ENCODE peak calls at places on chromosomes 6 and 20, in four cellular contexts. One of them, this sample, is unnamed.

GRCh38 chr6:36427781-36428345 is 14.8 kb downstream of the PXT1 start:
- DNase-seq in SK-MEL-5: no peak
- DNase-seq in fibroblast of mammary gland: peak; percentile 38
- DNase-seq in cardiac muscle cell: no peak
- DNase-seq in this sample: no peak

GRCh38 chr6:133343220-133343619 is 102.1 kb downstream of the EYA4 start:
- DNase-seq in fibroblast of mammary gland: no peak
- DNase-seq in cardiac muscle cell: no peak
- DNase-seq in SK-MEL-5: no peak
- DNase-seq in this sample: no peak

GRCh38 chr20:44407402-44408184 is 52.1 kb downstream of the HNF4A start:
- DNase-seq in SK-MEL-5: no peak
- DNase-seq in cardiac muscle cell: no peak
- DNase-seq in fibroblast of mammary gland: peak; percentile 50
- DNase-seq in this sample: no peak

GRCh38 chr6:84536914-84537638 is 227.3 kb downstream of the TBX18 start:
- DNase-seq in fibroblast of mammary gland: peak; percentile 20
- DNase-seq in cardiac muscle cell: no peak
- DNase-seq in SK-MEL-5: peak; percentile 34
- DNase-seq in this sample: peak; percentile 2

GRCh38 chr6:169789944-169790927 is 38.8 kb downstream of the ERMARD start:
- DNase-seq in SK-MEL-5: peak; percentile 56
- DNase-seq in cardiac muscle cell: peak; percentile 83
- DNase-seq in fibroblast of mammary gland: peak; percentile 61
- DNase-seq in this sample: no peak

GRCh38 chr6:159107451-159108260 is 61.5 kb upstream of the FNDC1 start:
- DNase-seq in SK-MEL-5: no peak
- DNase-seq in fibroblast of mammary gland: no peak
- DNase-seq in cardiac muscle cell: no peak
- DNase-seq in this sample: peak; percentile 92

GRCh38 chr6:107819976-107820551 is 4.0 kb downstream of the SCML4 start:
- DNase-seq in SK-MEL-5: no peak
- DNase-seq in fibroblast of mammary gland: no peak
- DNase-seq in cardiac muscle cell: peak; percentile 40
- DNase-seq in this sample: no peak

GRCh38 chr20:13821876-13822275 is 37.0 kb downstream of the NDUFAF5 start:
- DNase-seq in cardiac muscle cell: no peak
- DNase-seq in SK-MEL-5: no peak
- DNase-seq in fibroblast of mammary gland: peak; percentile 61
- DNase-seq in this sample: no peak

GRCh38 chr6:145960918-145961604 is 3.1 kb downstream of the SHPRH start:
- DNase-seq in cardiac muscle cell: no peak
- DNase-seq in fibroblast of mammary gland: peak; percentile 72
- DNase-seq in SK-MEL-5: no peak
- DNase-seq in this sample: no peak

GRCh38 chr6:5025911-5026819 is 22.3 kb upstream of the RPP40 start:
- DNase-seq in SK-MEL-5: no peak
- DNase-seq in cardiac muscle cell: peak; percentile 74
- DNase-seq in fibroblast of mammary gland: peak; percentile 33
- DNase-seq in this sample: no peak

GRCh38 chr6:43491750-43492661 is 14.6 kb downstream of the TJAP1 start:
- DNase-seq in cardiac muscle cell: no peak
- DNase-seq in fibroblast of mammary gland: peak; percentile 76
- DNase-seq in SK-MEL-5: no peak
- DNase-seq in this sample: no peak

GRCh38 chr20:32828029-32828666 is 8.4 kb downstream of the MAPRE1 start:
- DNase-seq in fibroblast of mammary gland: peak; percentile 47
- DNase-seq in cardiac muscle cell: no peak
- DNase-seq in SK-MEL-5: no peak
- DNase-seq in this sample: no peak

GRCh38 chr6:148146717-148147116 is 195.9 kb upstream of the SASH1 start:
- DNase-seq in fibroblast of mammary gland: no peak
- DNase-seq in cardiac muscle cell: no peak
- DNase-seq in SK-MEL-5: no peak
- DNase-seq in this sample: no peak

GRCh38 chr6:100186552-100186951 is 192.5 kb upstream of the MCHR2 start:
- DNase-seq in SK-MEL-5: no peak
- DNase-seq in cardiac muscle cell: no peak
- DNase-seq in fibroblast of mammary gland: peak; percentile 41
- DNase-seq in this sample: peak; percentile 41

GRCh38 chr6:29651413-29652197 is 5.3 kb upstream of the MOG start:
- DNase-seq in fibroblast of mammary gland: peak; percentile 46
- DNase-seq in SK-MEL-5: peak; percentile 64
- DNase-seq in cardiac muscle cell: peak; percentile 37
- DNase-seq in this sample: peak; percentile 42

GRCh38 chr6:1325471-1326309 is 13.8 kb downstream of the FOXQ1 start:
- DNase-seq in fibroblast of mammary gland: peak; percentile 77
- DNase-seq in cardiac muscle cell: no peak
- DNase-seq in SK-MEL-5: no peak
- DNase-seq in this sample: no peak

GRCh38 chr20:34522969-34523871 is 7.0 kb downstream of the DYNLRB1 start:
- DNase-seq in SK-MEL-5: peak; percentile 60
- DNase-seq in fibroblast of mammary gland: peak; percentile 59
- DNase-seq in cardiac muscle cell: peak; percentile 52
- DNase-seq in this sample: peak; percentile 50